ENCODE peak calls at places on chromosomes 5 and 9, in nine cellular contexts. One of them, this sample, is unnamed.

GRCh38 chr5:132915681-132916080 is 42.2 kb downstream of the LEAP2 start:
- DNase-seq in IMR-90: peak; percentile 23
- DNase-seq in breast epithelium: no peak
- DNase-seq in tibial artery: no peak
- DNase-seq in osteoblast: no peak
- DNase-seq in endodermal cell: no peak
- DNase-seq in Panc1: no peak
- DNase-seq in A549: no peak
- DNase-seq in cardiac muscle cell: no peak
- DNase-seq in this sample: no peak

GRCh38 chr9:38066907-38067610 is 2.0 kb downstream of the SHB start:
- DNase-seq in tibial artery: peak; percentile 89
- DNase-seq in breast epithelium: peak; percentile 55
- DNase-seq in IMR-90: no peak
- DNase-seq in osteoblast: peak; percentile 89
- DNase-seq in A549: no peak
- DNase-seq in Panc1: no peak
- DNase-seq in endodermal cell: peak; percentile 78
- DNase-seq in cardiac muscle cell: no peak
- DNase-seq in this sample: no peak

GRCh38 chr5:53730938-53731337 is 170.5 kb downstream of the NDUFS4 start:
- DNase-seq in IMR-90: no peak
- DNase-seq in osteoblast: no peak
- DNase-seq in Panc1: no peak
- DNase-seq in endodermal cell: no peak
- DNase-seq in A549: no peak
- DNase-seq in tibial artery: no peak
- DNase-seq in cardiac muscle cell: no peak
- DNase-seq in breast epithelium: no peak
- DNase-seq in this sample: no peak

GRCh38 chr5:73985145-73985544 is 359.1 kb downstream of the ARHGEF28 start:
- DNase-seq in cardiac muscle cell: no peak
- DNase-seq in Panc1: no peak
- DNase-seq in IMR-90: peak; percentile 45
- DNase-seq in endodermal cell: no peak
- DNase-seq in osteoblast: no peak
- DNase-seq in tibial artery: no peak
- DNase-seq in breast epithelium: peak; percentile 70
- DNase-seq in A549: peak; percentile 31
- DNase-seq in this sample: no peak

GRCh38 chr5:85590764-85591163 is 1027.0 kb upstream of the COX7C start:
- DNase-seq in IMR-90: no peak
- DNase-seq in tibial artery: no peak
- DNase-seq in cardiac muscle cell: peak; percentile 25
- DNase-seq in osteoblast: no peak
- DNase-seq in Panc1: no peak
- DNase-seq in A549: no peak
- DNase-seq in endodermal cell: no peak
- DNase-seq in breast epithelium: no peak
- DNase-seq in this sample: no peak

GRCh38 chr9:91954841-91955471 is 4.9 kb upstream of the ROR2 start:
- DNase-seq in breast epithelium: no peak
- DNase-seq in Panc1: no peak
- DNase-seq in A549: peak; percentile 69
- DNase-seq in cardiac muscle cell: peak; percentile 72
- DNase-seq in tibial artery: no peak
- DNase-seq in IMR-90: peak; percentile 91
- DNase-seq in osteoblast: peak; percentile 92
- DNase-seq in endodermal cell: peak; percentile 92
- DNase-seq in this sample: peak; percentile 85

GRCh38 chr5:172282277-172283019 is 1.1 kb downstream of the UBTD2 start:
- DNase-seq in A549: no peak
- DNase-seq in endodermal cell: no peak
- DNase-seq in osteoblast: peak; percentile 91
- DNase-seq in tibial artery: no peak
- DNase-seq in Panc1: no peak
- DNase-seq in cardiac muscle cell: no peak
- DNase-seq in IMR-90: peak; percentile 33
- DNase-seq in breast epithelium: no peak
- DNase-seq in this sample: no peak

GRCh38 chr5:164869325-164869724 is 1363.9 kb downstream of the MAT2B start:
- DNase-seq in A549: no peak
- DNase-seq in breast epithelium: no peak
- DNase-seq in cardiac muscle cell: no peak
- DNase-seq in Panc1: no peak
- DNase-seq in osteoblast: no peak
- DNase-seq in tibial artery: no peak
- DNase-seq in IMR-90: no peak
- DNase-seq in endodermal cell: no peak
- DNase-seq in this sample: no peak

GRCh38 chr9:4225291-4226119 is 74.4 kb downstream of the GLIS3 start:
- DNase-seq in A549: peak; percentile 34
- DNase-seq in tibial artery: no peak
- DNase-seq in breast epithelium: no peak
- DNase-seq in IMR-90: peak; percentile 95
- DNase-seq in cardiac muscle cell: no peak
- DNase-seq in Panc1: no peak
- DNase-seq in endodermal cell: no peak
- DNase-seq in osteoblast: peak; percentile 55
- DNase-seq in this sample: no peak

GRCh38 chr5:152593388-152593787 is 188.3 kb upstream of the NMUR2 start:
- DNase-seq in A549: peak; percentile 1
- DNase-seq in IMR-90: no peak
- DNase-seq in cardiac muscle cell: no peak
- DNase-seq in osteoblast: no peak
- DNase-seq in Panc1: no peak
- DNase-seq in breast epithelium: no peak
- DNase-seq in tibial artery: no peak
- DNase-seq in endodermal cell: no peak
- DNase-seq in this sample: no peak
- TF ChIP-seq CTCF in A549: no peak
- TF ChIP-seq CTCF in IMR-90: no peak
- TF ChIP-seq CTCF in cardiac muscle cell: no peak
- TF ChIP-seq CTCF in osteoblast: no peak
- TF ChIP-seq CTCF in Panc1: no peak
- TF ChIP-seq CTCF in breast epithelium: no peak
- TF ChIP-seq CTCF in tibial artery: no peak
- TF ChIP-seq CTCF in endodermal cell: peak; percentile 68
- TF ChIP-seq CTCF in this sample: no peak

GRCh38 chr9:27361401-27361953 is 64.5 kb upstream of the EQTN start:
- DNase-seq in Panc1: no peak
- DNase-seq in tibial artery: no peak
- DNase-seq in endodermal cell: no peak
- DNase-seq in cardiac muscle cell: no peak
- DNase-seq in IMR-90: no peak
- DNase-seq in breast epithelium: no peak
- DNase-seq in A549: no peak
- DNase-seq in osteoblast: no peak
- DNase-seq in this sample: no peak
- H3K4me1 ChIP-seq in Panc1: no peaks in the 10 kb centered on the region
- H3K4me1 ChIP-seq in tibial artery: peaks cover 11% of the 10 kb centered on the region
- H3K4me1 ChIP-seq in endodermal cell: peaks cover 2% of the 10 kb centered on the region
- H3K4me1 ChIP-seq in cardiac muscle cell: no peaks in the 10 kb centered on the region
- H3K4me1 ChIP-seq in IMR-90: no peaks in the 10 kb centered on the region
- H3K4me1 ChIP-seq in breast epithelium: no peaks in the 10 kb centered on the region
- H3K4me1 ChIP-seq in A549: no peaks in the 10 kb centered on the region
- H3K4me1 ChIP-seq in osteoblast: no peaks in the 10 kb centered on the region
- H3K4me1 ChIP-seq in this sample: peaks cover 11% of the 10 kb centered on the region

GRCh38 chr9:34651876-34652602 is at the start of gene IL11RA:
- DNase-seq in Panc1: peak; percentile 60
- DNase-seq in IMR-90: peak; percentile 84
- DNase-seq in breast epithelium: peak; percentile 83
- DNase-seq in cardiac muscle cell: peak; percentile 92
- DNase-seq in endodermal cell: peak; percentile 98
- DNase-seq in osteoblast: peak; percentile 96
- DNase-seq in tibial artery: peak; percentile 97
- DNase-seq in A549: peak; percentile 91
- DNase-seq in this sample: no peak
- TF ChIP-seq CTCF in Panc1: no peak
- TF ChIP-seq CTCF in IMR-90: no peak
- TF ChIP-seq CTCF in breast epithelium: no peak
- TF ChIP-seq CTCF in cardiac muscle cell: no peak
- TF ChIP-seq CTCF in endodermal cell: peak; percentile 44
- TF ChIP-seq CTCF in osteoblast: no peak
- TF ChIP-seq CTCF in tibial artery: no peak
- TF ChIP-seq CTCF in A549: no peak
- TF ChIP-seq CTCF in this sample: no peak

DNA sequence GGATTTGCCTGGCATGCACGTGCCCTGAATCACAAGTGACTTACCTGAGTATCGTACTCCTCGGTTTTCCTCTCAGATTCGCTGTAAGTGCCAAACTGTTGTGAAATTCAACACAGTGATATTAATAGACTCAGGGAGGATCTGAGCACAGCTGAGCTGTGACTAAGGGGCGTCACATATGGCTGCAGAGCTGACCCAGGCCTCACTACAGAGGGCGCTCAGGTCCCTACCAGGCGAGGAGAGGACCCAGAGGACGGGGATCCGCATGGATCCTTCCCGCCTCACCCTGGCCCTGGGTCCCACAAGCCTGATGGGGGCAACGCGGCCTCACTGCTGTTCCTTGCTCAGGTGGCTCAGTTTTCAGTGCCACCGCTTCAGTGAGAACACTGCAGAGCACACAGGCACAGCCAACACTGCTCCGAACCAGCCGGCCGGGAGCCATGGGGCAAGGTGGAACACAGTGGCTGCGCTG is 20.1 kb downstream of the CLPTM1L start:
- DNase-seq in IMR-90: no peak
- DNase-seq in tibial artery: no peak
- DNase-seq in cardiac muscle cell: no peak
- DNase-seq in osteoblast: peak; percentile 30
- DNase-seq in breast epithelium: no peak
- DNase-seq in endodermal cell: peak; percentile 54
- DNase-seq in Panc1: no peak
- DNase-seq in A549: no peak
- DNase-seq in this sample: no peak
- H3K4me1 ChIP-seq in IMR-90: peaks cover 1% of the 10 kb centered on the region
- H3K4me1 ChIP-seq in tibial artery: peaks cover 15% of the 10 kb centered on the region
- H3K4me1 ChIP-seq in cardiac muscle cell: no peaks in the 10 kb centered on the region
- H3K4me1 ChIP-seq in osteoblast: no peaks in the 10 kb centered on the region
- H3K4me1 ChIP-seq in breast epithelium: no peaks in the 10 kb centered on the region
- H3K4me1 ChIP-seq in endodermal cell: no peaks in the 10 kb centered on the region
- H3K4me1 ChIP-seq in Panc1: peaks cover 5% of the 10 kb centered on the region
- H3K4me1 ChIP-seq in A549: peaks cover 28% of the 10 kb centered on the region
- H3K4me1 ChIP-seq in this sample: peaks cover 8% of the 10 kb centered on the region

DNA sequence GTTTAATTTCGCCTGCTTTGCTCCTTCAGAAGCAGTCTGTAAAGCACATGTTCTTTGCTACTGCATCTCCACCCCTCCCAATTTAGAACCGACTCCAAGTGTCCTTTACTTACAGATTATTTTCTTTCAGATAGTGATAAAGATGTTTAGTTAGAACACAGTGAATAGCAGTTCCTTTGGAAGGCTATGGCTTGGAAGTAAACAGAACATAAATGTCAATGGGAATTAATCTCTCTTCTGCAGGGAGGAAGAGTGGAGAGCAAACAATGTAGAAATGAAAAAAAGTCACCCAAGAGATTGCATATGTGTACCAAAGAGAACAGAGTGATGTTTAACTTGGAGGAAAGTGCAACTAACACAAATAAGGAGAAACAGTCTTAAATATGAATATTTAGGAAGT is 4.2 kb upstream of the CARTPT start:
- DNase-seq in tibial artery: no peak
- DNase-seq in endodermal cell: no peak
- DNase-seq in cardiac muscle cell: no peak
- DNase-seq in IMR-90: no peak
- DNase-seq in osteoblast: no peak
- DNase-seq in Panc1: no peak
- DNase-seq in breast epithelium: no peak
- DNase-seq in A549: no peak
- DNase-seq in this sample: no peak
- TF ChIP-seq CTCF in tibial artery: no peak
- TF ChIP-seq CTCF in endodermal cell: no peak
- TF ChIP-seq CTCF in cardiac muscle cell: no peak
- TF ChIP-seq CTCF in IMR-90: no peak
- TF ChIP-seq CTCF in osteoblast: no peak
- TF ChIP-seq CTCF in Panc1: no peak
- TF ChIP-seq CTCF in breast epithelium: no peak
- TF ChIP-seq CTCF in A549: no peak
- TF ChIP-seq CTCF in this sample: no peak